ENCODE peak calls at places on chromosome 1, in eight cellular contexts. One of them, this sample, is unnamed.

GRCh38 chr1:119329521-119329920 is 39.1 kb upstream of the HAO2 start:
- DNase-seq in ovary: no peak
- DNase-seq in right atrium auricular region: no peak
- DNase-seq in NB4: no peak
- DNase-seq in heart right ventricle: no peak
- DNase-seq in Panc1: no peak
- DNase-seq in neural progenitor cell: no peak
- DNase-seq in tibial nerve: no peak
- DNase-seq in this sample: no peak

GRCh38 chr1:234047113-234047512 is 142.6 kb downstream of the SLC35F3 start:
- DNase-seq in heart right ventricle: no peak
- DNase-seq in NB4: no peak
- DNase-seq in ovary: no peak
- DNase-seq in tibial nerve: no peak
- DNase-seq in Panc1: peak
- DNase-seq in neural progenitor cell: peak
- DNase-seq in right atrium auricular region: no peak
- DNase-seq in this sample: no peak

GRCh38 chr1:221741364-221741970 is 422 bp downstream of the DUSP10 start:
- DNase-seq in right atrium auricular region: no peak
- DNase-seq in NB4: peak
- DNase-seq in heart right ventricle: no peak
- DNase-seq in neural progenitor cell: peak
- DNase-seq in tibial nerve: peak
- DNase-seq in Panc1: no peak
- DNase-seq in ovary: peak
- DNase-seq in this sample: no peak

GRCh38 chr1:184118051-184118450 is 66.5 kb downstream of the TSEN15 start:
- DNase-seq in tibial nerve: no peak
- DNase-seq in heart right ventricle: no peak
- DNase-seq in right atrium auricular region: no peak
- DNase-seq in NB4: no peak
- DNase-seq in Panc1: no peak
- DNase-seq in neural progenitor cell: no peak
- DNase-seq in ovary: no peak
- DNase-seq in this sample: no peak

GRCh38 chr1:201660931-201661822 is 122.2 kb downstream of the NAV1 start:
- DNase-seq in neural progenitor cell: no peak
- DNase-seq in Panc1: no peak
- DNase-seq in heart right ventricle: no peak
- DNase-seq in right atrium auricular region: no peak
- DNase-seq in tibial nerve: no peak
- DNase-seq in NB4: no peak
- DNase-seq in ovary: no peak
- DNase-seq in this sample: no peak

GRCh38 chr1:87393437-87394085 is 64.9 kb downstream of the LMO4 start:
- DNase-seq in right atrium auricular region: no peak
- DNase-seq in ovary: no peak
- DNase-seq in tibial nerve: no peak
- DNase-seq in heart right ventricle: no peak
- DNase-seq in neural progenitor cell: no peak
- DNase-seq in NB4: no peak
- DNase-seq in Panc1: no peak
- DNase-seq in this sample: peak

GRCh38 chr1:230376296-230376695 is 49.8 kb downstream of the PGBD5 start:
- DNase-seq in Panc1: no peak
- DNase-seq in ovary: no peak
- DNase-seq in heart right ventricle: no peak
- DNase-seq in neural progenitor cell: no peak
- DNase-seq in right atrium auricular region: no peak
- DNase-seq in tibial nerve: no peak
- DNase-seq in NB4: no peak
- DNase-seq in this sample: no peak

GRCh38 chr1:54239041-54239410 is 39.1 kb downstream of the MRPL37 start:
- DNase-seq in right atrium auricular region: no peak
- DNase-seq in tibial nerve: no peak
- DNase-seq in Panc1: no peak
- DNase-seq in neural progenitor cell: no peak
- DNase-seq in heart right ventricle: no peak
- DNase-seq in ovary: no peak
- DNase-seq in NB4: no peak
- DNase-seq in this sample: no peak

GRCh38 chr1:111334169-111334568 is 43.5 kb downstream of the CHIA start:
- DNase-seq in neural progenitor cell: peak
- DNase-seq in NB4: peak
- DNase-seq in Panc1: no peak
- DNase-seq in right atrium auricular region: no peak
- DNase-seq in tibial nerve: peak
- DNase-seq in heart right ventricle: no peak
- DNase-seq in ovary: no peak
- DNase-seq in this sample: peak

GRCh38 chr1:181630398-181630797 is 147.1 kb downstream of the CACNA1E start:
- DNase-seq in right atrium auricular region: no peak
- DNase-seq in NB4: no peak
- DNase-seq in Panc1: no peak
- DNase-seq in tibial nerve: no peak
- DNase-seq in heart right ventricle: no peak
- DNase-seq in ovary: no peak
- DNase-seq in neural progenitor cell: no peak
- DNase-seq in this sample: no peak

GRCh38 chr1:56330400-56331026 is 248.8 kb downstream of the PLPP3 start:
- DNase-seq in right atrium auricular region: no peak
- DNase-seq in Panc1: no peak
- DNase-seq in neural progenitor cell: no peak
- DNase-seq in heart right ventricle: no peak
- DNase-seq in NB4: peak
- DNase-seq in tibial nerve: no peak
- DNase-seq in ovary: no peak
- DNase-seq in this sample: no peak

GRCh38 chr1:87787551-87787950 is 458.9 kb downstream of the LMO4 start:
- DNase-seq in Panc1: no peak
- DNase-seq in tibial nerve: no peak
- DNase-seq in neural progenitor cell: no peak
- DNase-seq in heart right ventricle: no peak
- DNase-seq in right atrium auricular region: no peak
- DNase-seq in ovary: no peak
- DNase-seq in NB4: no peak
- DNase-seq in this sample: no peak

GRCh38 chr1:1785666-1786065 is 7.4 kb upstream of the NADK start:
- DNase-seq in NB4: no peak
- DNase-seq in heart right ventricle: no peak
- DNase-seq in Panc1: no peak
- DNase-seq in right atrium auricular region: no peak
- DNase-seq in tibial nerve: no peak
- DNase-seq in neural progenitor cell: no peak
- DNase-seq in ovary: no peak
- DNase-seq in this sample: no peak

GRCh38 chr1:178537445-178538090 is 24.7 kb downstream of the TEX35 start:
- DNase-seq in Panc1: no peak
- DNase-seq in ovary: peak
- DNase-seq in heart right ventricle: no peak
- DNase-seq in tibial nerve: no peak
- DNase-seq in NB4: no peak
- DNase-seq in neural progenitor cell: no peak
- DNase-seq in right atrium auricular region: no peak
- DNase-seq in this sample: no peak

GRCh38 chr1:180070286-180070685 is 84.4 kb upstream of the QSOX1 start:
- DNase-seq in tibial nerve: no peak
- DNase-seq in heart right ventricle: no peak
- DNase-seq in neural progenitor cell: no peak
- DNase-seq in ovary: no peak
- DNase-seq in Panc1: no peak
- DNase-seq in NB4: no peak
- DNase-seq in right atrium auricular region: no peak
- DNase-seq in this sample: no peak

DNA sequence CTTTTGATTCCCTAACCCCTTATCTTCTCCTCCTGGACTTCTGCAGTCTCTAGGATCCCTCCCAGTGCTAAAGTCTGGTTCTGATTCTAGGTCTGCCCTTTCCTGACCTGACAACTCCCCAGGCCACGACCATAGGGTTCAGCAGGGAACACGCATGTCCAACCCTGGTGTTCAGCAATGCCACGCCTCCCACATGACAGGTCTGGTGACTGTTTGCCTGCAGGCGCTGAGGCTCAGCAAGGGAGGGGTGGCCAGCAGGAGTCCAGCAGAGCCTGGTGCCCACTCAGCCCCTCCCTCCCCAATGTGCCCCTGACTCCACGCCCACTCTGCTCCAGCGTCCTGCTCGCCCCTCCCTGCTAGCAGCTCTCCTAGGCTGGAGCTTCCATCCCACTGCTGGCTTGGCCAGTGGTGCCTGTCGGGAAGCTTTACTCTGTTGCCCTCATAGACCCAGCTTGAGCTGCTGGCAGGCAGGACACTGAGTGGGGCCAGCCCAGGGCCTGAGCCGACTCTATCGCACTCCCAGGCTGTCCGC is 17.3 kb downstream of the SLC9A1 start:
- DNase-seq in right atrium auricular region: no peak
- DNase-seq in heart right ventricle: no peak
- DNase-seq in ovary: no peak
- DNase-seq in Panc1: no peak
- DNase-seq in NB4: no peak
- DNase-seq in tibial nerve: no peak
- DNase-seq in neural progenitor cell: no peak
- DNase-seq in this sample: no peak
- H3K4me3 ChIP-seq in right atrium auricular region: no peak
- H3K4me3 ChIP-seq in heart right ventricle: no peak
- H3K4me3 ChIP-seq in ovary: no peak
- H3K4me3 ChIP-seq in Panc1: no peak
- H3K4me3 ChIP-seq in NB4: no peak
- H3K4me3 ChIP-seq in tibial nerve: no peak
- H3K4me3 ChIP-seq in neural progenitor cell: no peak
- H3K4me3 ChIP-seq in this sample: no peak

GRCh38 chr1:33473900-33474299 is 1.5 kb downstream of the ZSCAN20 start:
- DNase-seq in Panc1: no peak
- DNase-seq in NB4: no peak
- DNase-seq in heart right ventricle: no peak
- DNase-seq in right atrium auricular region: no peak
- DNase-seq in ovary: no peak
- DNase-seq in tibial nerve: no peak
- DNase-seq in neural progenitor cell: no peak
- DNase-seq in this sample: no peak

GRCh38 chr1:33471416-33471815 is 1.0 kb upstream of the ZSCAN20 start:
- DNase-seq in NB4: no peak
- DNase-seq in neural progenitor cell: no peak
- DNase-seq in Panc1: no peak
- DNase-seq in ovary: no peak
- DNase-seq in heart right ventricle: no peak
- DNase-seq in right atrium auricular region: no peak
- DNase-seq in tibial nerve: no peak
- DNase-seq in this sample: no peak

GRCh38 chr1:33470495-33471012 is 1.9 kb upstream of the ZSCAN20 start:
- DNase-seq in neural progenitor cell: peak
- DNase-seq in Panc1: no peak
- DNase-seq in heart right ventricle: peak
- DNase-seq in NB4: peak
- DNase-seq in ovary: peak
- DNase-seq in right atrium auricular region: peak
- DNase-seq in tibial nerve: peak
- DNase-seq in this sample: no peak

GRCh38 chr1:33468972-33469371 is 3.5 kb upstream of the ZSCAN20 start:
- DNase-seq in heart right ventricle: no peak
- DNase-seq in neural progenitor cell: no peak
- DNase-seq in ovary: no peak
- DNase-seq in Panc1: no peak
- DNase-seq in right atrium auricular region: no peak
- DNase-seq in NB4: no peak
- DNase-seq in tibial nerve: no peak
- DNase-seq in this sample: no peak

DNA sequence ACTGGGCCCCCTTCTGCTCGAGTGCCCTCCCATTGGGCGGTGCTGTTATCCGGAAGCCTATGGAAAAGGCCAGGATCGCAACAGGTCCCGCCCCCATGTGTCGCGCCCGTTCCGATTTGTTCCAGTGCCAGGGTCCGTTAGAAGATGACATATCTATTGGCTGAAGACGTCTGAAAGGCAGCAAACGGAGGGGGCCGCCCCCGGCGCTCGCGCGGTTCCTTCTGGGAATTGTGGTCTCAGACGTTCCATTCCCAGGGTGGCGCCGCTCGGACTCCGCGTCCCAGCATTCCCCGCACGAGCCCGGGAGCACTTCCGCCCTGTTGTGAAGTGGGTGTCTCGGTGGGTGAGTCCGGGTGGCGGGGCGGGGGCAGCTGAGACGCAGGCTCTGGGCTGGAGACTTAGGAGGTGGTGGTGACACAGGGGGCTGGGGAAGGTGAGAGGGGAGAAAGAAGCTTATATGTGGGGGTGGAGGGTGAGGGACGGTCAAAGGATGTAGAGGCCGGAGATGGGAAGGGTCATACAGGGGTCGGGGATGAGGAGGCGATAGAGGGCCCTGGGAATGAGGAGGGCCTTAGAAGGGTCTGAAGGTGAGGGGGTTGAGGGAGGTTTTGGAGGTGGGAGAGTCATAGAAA is at the start of gene ZSCAN20:
- DNase-seq in neural progenitor cell: peak
- DNase-seq in ovary: peak
- DNase-seq in right atrium auricular region: peak
- DNase-seq in heart right ventricle: peak
- DNase-seq in tibial nerve: peak
- DNase-seq in NB4: peak
- DNase-seq in Panc1: peak
- DNase-seq in this sample: peak
- H3K4me3 ChIP-seq in neural progenitor cell: peak
- H3K4me3 ChIP-seq in ovary: peak
- H3K4me3 ChIP-seq in right atrium auricular region: peak
- H3K4me3 ChIP-seq in heart right ventricle: peak
- H3K4me3 ChIP-seq in tibial nerve: peak
- H3K4me3 ChIP-seq in NB4: peak
- H3K4me3 ChIP-seq in Panc1: peak
- H3K4me3 ChIP-seq in this sample: peak

GRCh38 chr1:36386262-36387140 is 777 bp upstream of the STK40 start:
- DNase-seq in heart right ventricle: peak
- DNase-seq in NB4: peak
- DNase-seq in tibial nerve: peak
- DNase-seq in right atrium auricular region: peak
- DNase-seq in neural progenitor cell: peak
- DNase-seq in ovary: peak
- DNase-seq in Panc1: peak
- DNase-seq in this sample: peak
- H3K4me3 ChIP-seq in heart right ventricle: peak
- H3K4me3 ChIP-seq in NB4: peak
- H3K4me3 ChIP-seq in tibial nerve: peak
- H3K4me3 ChIP-seq in right atrium auricular region: peak
- H3K4me3 ChIP-seq in neural progenitor cell: peak
- H3K4me3 ChIP-seq in ovary: peak
- H3K4me3 ChIP-seq in Panc1: peak
- H3K4me3 ChIP-seq in this sample: peak

DNA sequence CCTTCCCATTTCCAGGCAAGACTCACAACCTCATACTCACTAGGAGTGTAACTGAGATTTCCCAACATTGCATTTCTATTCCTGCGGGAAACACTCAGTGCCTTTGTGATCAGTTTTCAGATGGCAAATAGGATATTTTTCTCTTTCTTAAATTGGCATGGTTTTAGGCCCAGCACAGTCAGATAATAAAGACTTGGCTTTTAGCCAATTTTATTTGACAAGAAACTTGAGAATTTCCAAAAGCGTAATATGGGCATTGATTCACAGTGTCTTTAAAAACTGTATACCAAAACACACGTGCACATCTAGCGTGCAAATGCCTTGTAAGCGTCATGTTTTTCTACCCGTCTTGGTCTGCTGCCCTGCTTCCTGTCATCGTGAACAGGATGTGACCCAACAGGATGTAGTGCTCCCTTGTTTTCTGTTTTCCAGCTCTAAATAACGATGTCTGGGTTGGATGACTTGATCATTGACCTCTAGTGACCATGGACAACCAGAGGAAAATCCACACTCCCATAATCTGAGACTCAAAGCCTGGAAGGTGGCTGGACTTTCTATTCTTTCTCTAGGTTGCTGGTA is 24.7 kb upstream of the SLC44A3 start:
- DNase-seq in neural progenitor cell: no peak
- DNase-seq in heart right ventricle: no peak
- DNase-seq in ovary: no peak
- DNase-seq in right atrium auricular region: no peak
- DNase-seq in tibial nerve: no peak
- DNase-seq in Panc1: no peak
- DNase-seq in NB4: no peak
- DNase-seq in this sample: no peak
- H3K4me3 ChIP-seq in neural progenitor cell: no peak
- H3K4me3 ChIP-seq in heart right ventricle: no peak
- H3K4me3 ChIP-seq in ovary: no peak
- H3K4me3 ChIP-seq in right atrium auricular region: no peak
- H3K4me3 ChIP-seq in tibial nerve: no peak
- H3K4me3 ChIP-seq in Panc1: no peak
- H3K4me3 ChIP-seq in NB4: no peak
- H3K4me3 ChIP-seq in this sample: no peak